ENCODE peak calls at places on chromosomes 5 and 9, in five cellular contexts. One of them, this sample, is unnamed.

GRCh38 chr9:28177925-28178324 is 604.6 kb upstream of the C9orf72 start:
- DNase-seq in transverse colon: no peak
- DNase-seq in CD8-positive, alpha-beta T cell: no peak
- DNase-seq in activated CD4-positive, alpha-beta T cell treated with anti-CD3 and anti-CD28 coated beads, Interleukin-2, amount 50 U/mL, for 24 hours: no peak
- DNase-seq in ascending aorta: no peak
- DNase-seq in this sample: no peak

GRCh38 chr5:142295084-142295758 is 29.6 kb downstream of the SPRY4 start:
- DNase-seq in transverse colon: no peak
- DNase-seq in CD8-positive, alpha-beta T cell: no peak
- DNase-seq in activated CD4-positive, alpha-beta T cell treated with anti-CD3 and anti-CD28 coated beads, Interleukin-2, amount 50 U/mL, for 24 hours: no peak
- DNase-seq in ascending aorta: peak
- DNase-seq in this sample: no peak

GRCh38 chr5:130773813-130774212 is 391.2 kb downstream of the HINT1 start:
- DNase-seq in transverse colon: no peak
- DNase-seq in CD8-positive, alpha-beta T cell: no peak
- DNase-seq in activated CD4-positive, alpha-beta T cell treated with anti-CD3 and anti-CD28 coated beads, Interleukin-2, amount 50 U/mL, for 24 hours: no peak
- DNase-seq in ascending aorta: no peak
- DNase-seq in this sample: no peak

GRCh38 chr5:59246470-59247250 is 646.9 kb downstream of the PDE4D start:
- DNase-seq in transverse colon: no peak
- DNase-seq in CD8-positive, alpha-beta T cell: no peak
- DNase-seq in activated CD4-positive, alpha-beta T cell treated with anti-CD3 and anti-CD28 coated beads, Interleukin-2, amount 50 U/mL, for 24 hours: no peak
- DNase-seq in ascending aorta: no peak
- DNase-seq in this sample: no peak

GRCh38 chr5:139925650-139926640 is 117.2 kb downstream of the NRG2 start:
- DNase-seq in transverse colon: no peak
- DNase-seq in CD8-positive, alpha-beta T cell: no peak
- DNase-seq in activated CD4-positive, alpha-beta T cell treated with anti-CD3 and anti-CD28 coated beads, Interleukin-2, amount 50 U/mL, for 24 hours: no peak
- DNase-seq in ascending aorta: no peak
- DNase-seq in this sample: no peak

GRCh38 chr5:151270599-151270998 is 17.6 kb downstream of the GM2A start:
- DNase-seq in transverse colon: no peak
- DNase-seq in CD8-positive, alpha-beta T cell: no peak
- DNase-seq in activated CD4-positive, alpha-beta T cell treated with anti-CD3 and anti-CD28 coated beads, Interleukin-2, amount 50 U/mL, for 24 hours: peak
- DNase-seq in ascending aorta: no peak
- DNase-seq in this sample: no peak

GRCh38 chr5:134174841-134175839 is 1.6 kb downstream of the SKP1 start:
- DNase-seq in transverse colon: no peak
- DNase-seq in CD8-positive, alpha-beta T cell: no peak
- DNase-seq in activated CD4-positive, alpha-beta T cell treated with anti-CD3 and anti-CD28 coated beads, Interleukin-2, amount 50 U/mL, for 24 hours: no peak
- DNase-seq in ascending aorta: no peak
- DNase-seq in this sample: no peak

GRCh38 chr5:76404694-76405306 is 1.7 kb downstream of the IQGAP2 start:
- DNase-seq in transverse colon: no peak
- DNase-seq in CD8-positive, alpha-beta T cell: no peak
- DNase-seq in activated CD4-positive, alpha-beta T cell treated with anti-CD3 and anti-CD28 coated beads, Interleukin-2, amount 50 U/mL, for 24 hours: no peak
- DNase-seq in ascending aorta: no peak
- DNase-seq in this sample: no peak

GRCh38 chr5:97383996-97384395 is 200.9 kb upstream of the RIOK2 start:
- DNase-seq in transverse colon: no peak
- DNase-seq in CD8-positive, alpha-beta T cell: no peak
- DNase-seq in activated CD4-positive, alpha-beta T cell treated with anti-CD3 and anti-CD28 coated beads, Interleukin-2, amount 50 U/mL, for 24 hours: no peak
- DNase-seq in ascending aorta: no peak
- DNase-seq in this sample: no peak

GRCh38 chr5:179841621-179842020 is 17.0 kb downstream of the MRNIP start:
- DNase-seq in transverse colon: no peak
- DNase-seq in CD8-positive, alpha-beta T cell: no peak
- DNase-seq in activated CD4-positive, alpha-beta T cell treated with anti-CD3 and anti-CD28 coated beads, Interleukin-2, amount 50 U/mL, for 24 hours: no peak
- DNase-seq in ascending aorta: no peak
- DNase-seq in this sample: no peak

GRCh38 chr5:177064500-177065277 is 22.0 kb upstream of the FGFR4 start:
- DNase-seq in transverse colon: no peak
- DNase-seq in CD8-positive, alpha-beta T cell: no peak
- DNase-seq in activated CD4-positive, alpha-beta T cell treated with anti-CD3 and anti-CD28 coated beads, Interleukin-2, amount 50 U/mL, for 24 hours: no peak
- DNase-seq in ascending aorta: no peak
- DNase-seq in this sample: no peak

GRCh38 chr9:70413427-70413797 is 1.0 kb downstream of the KLF9 start:
- DNase-seq in transverse colon: no peak
- DNase-seq in CD8-positive, alpha-beta T cell: peak
- DNase-seq in activated CD4-positive, alpha-beta T cell treated with anti-CD3 and anti-CD28 coated beads, Interleukin-2, amount 50 U/mL, for 24 hours: no peak
- DNase-seq in ascending aorta: no peak
- DNase-seq in this sample: no peak

GRCh38 chr5:65390208-65390607 is 91.5 kb downstream of the ADAMTS6 start:
- DNase-seq in transverse colon: no peak
- DNase-seq in CD8-positive, alpha-beta T cell: no peak
- DNase-seq in activated CD4-positive, alpha-beta T cell treated with anti-CD3 and anti-CD28 coated beads, Interleukin-2, amount 50 U/mL, for 24 hours: no peak
- DNase-seq in ascending aorta: no peak
- DNase-seq in this sample: no peak

This sample was measured in colonic mucosa.